ENCODE peak calls at places on chromosomes 1 and 21, in eight cellular contexts. C is psoas muscle; O is tibial artery; V is pancreas; N is CD8-positive, alpha-beta T cell; M is PC-3; A is epithelial cell of esophagus; D is H9. Q is an unnamed sample.

GRCh38 chr1:153697873-153698647 is 19.6 kb downstream of the NPR1 start:
- DNase-seq in C (peak; percentile 72), O (peak; percentile 91), V (peak; percentile 16), N (no peak), M (no peak), A (no peak), D (peak; percentile 56), Q (no peak)

GRCh38 chr1:61851849-61852692 is 109.8 kb downstream of the PATJ start:
- DNase-seq in C (no peak), O (no peak), V (no peak), N (peak; percentile 17), M (peak; percentile 79), A (peak; percentile 64), D (no peak), Q (peak; percentile 74)

GRCh38 chr1:63255153-63255552 is 67.2 kb upstream of the FOXD3 start:
- DNase-seq in C (no peak), O (no peak), V (no peak), N (no peak), M (no peak), A (peak; percentile 38), D (no peak), Q (peak; percentile 79)

GRCh38 chr1:6233376-6233775 is 2.4 kb downstream of the ICMT start:
- DNase-seq in C (no peak), O (no peak), V (no peak), N (no peak), M (peak; percentile 58), A (no peak), D (no peak), Q (no peak)

GRCh38 chr1:200979574-200980451 is 43.7 kb downstream of the KIF21B start:
- DNase-seq in C (no peak), O (no peak), V (no peak), N (peak; percentile 74), M (peak; percentile 87), A (peak; percentile 30), D (peak; percentile 80), Q (peak; percentile 75)

GRCh38 chr1:180255538-180256352 is 25.7 kb downstream of the LHX4 start:
- DNase-seq in C (peak; percentile 28), O (peak; percentile 51), V (no peak), N (no peak), M (no peak), A (no peak), D (no peak), Q (no peak)

GRCh38 chr1:3459051-3459908 is 4.8 kb downstream of the ARHGEF16 start:
- DNase-seq in C (peak; percentile 29), O (no peak), V (no peak), N (no peak), M (no peak), A (no peak), D (no peak), Q (no peak)

GRCh38 chr1:96361251-96361856 is 360.2 kb upstream of the PTBP2 start:
- DNase-seq in C (no peak), O (no peak), V (no peak), N (no peak), M (no peak), A (no peak), D (no peak), Q (no peak)

GRCh38 chr21:38506606-38507331 is 8.5 kb upstream of the ERG start:
- DNase-seq in C (no peak), O (no peak), V (no peak), N (no peak), M (no peak), A (no peak), D (no peak), Q (no peak)

GRCh38 chr1:150973826-150974579 is 632 bp downstream of the CERS2 start:
- DNase-seq in C (peak; percentile 67), O (peak; percentile 74), V (peak; percentile 49), N (peak; percentile 34), M (peak; percentile 54), A (peak; percentile 63), D (peak; percentile 41), Q (peak; percentile 48)

GRCh38 chr1:8428441-8428840 is 110.5 kb downstream of the SLC45A1 start:
- DNase-seq in C (no peak), O (no peak), V (no peak), N (no peak), M (no peak), A (no peak), D (no peak), Q (no peak)

GRCh38 chr1:8430476-8430875 is 112.6 kb downstream of the SLC45A1 start:
- DNase-seq in C (no peak), O (no peak), V (no peak), N (no peak), M (no peak), A (no peak), D (no peak), Q (no peak)

GRCh38 chr1:8431779-8432178 is 113.9 kb downstream of the SLC45A1 start:
- DNase-seq in C (no peak), O (no peak), V (no peak), N (no peak), M (no peak), A (no peak), D (no peak), Q (no peak)

GRCh38 chr1:8429549-8430105 is 111.7 kb downstream of the SLC45A1 start:
- DNase-seq in C (no peak), O (no peak), V (no peak), N (no peak), M (no peak), A (no peak), D (no peak), Q (no peak)

GRCh38 chr1:8431028-8431427 is 113.1 kb downstream of the SLC45A1 start:
- DNase-seq in C (no peak), O (no peak), V (no peak), N (peak; percentile 39), M (no peak), A (no peak), D (no peak), Q (no peak)
- TF ChIP-seq CTCF in C (no peak), O (no peak), V (no peak), N (peak; percentile 45), M (no peak), A (no peak), D (peak; percentile 43), Q (no peak)

GRCh38 chr1:32611859-32612188 is 38.5 kb downstream of the ZBTB8OS start:
- DNase-seq in C (no peak), O (no peak), V (no peak), N (no peak), M (no peak), A (no peak), D (no peak), Q (no peak)

GRCh38 chr1:32613472-32613871 is 36.9 kb downstream of the ZBTB8OS start:
- DNase-seq in C (no peak), O (no peak), V (no peak), N (no peak), M (no peak), A (no peak), D (no peak), Q (no peak)

GRCh38 chr1:32609180-32609579 is 41.2 kb downstream of the ZBTB8OS start:
- DNase-seq in C (no peak), O (no peak), V (no peak), N (no peak), M (no peak), A (no peak), D (no peak), Q (no peak)

GRCh38 chr1:32606972-32607371 is 43.4 kb downstream of the ZBTB8OS start:
- DNase-seq in C (no peak), O (no peak), V (no peak), N (no peak), M (no peak), A (no peak), D (no peak), Q (no peak)

DNA sequence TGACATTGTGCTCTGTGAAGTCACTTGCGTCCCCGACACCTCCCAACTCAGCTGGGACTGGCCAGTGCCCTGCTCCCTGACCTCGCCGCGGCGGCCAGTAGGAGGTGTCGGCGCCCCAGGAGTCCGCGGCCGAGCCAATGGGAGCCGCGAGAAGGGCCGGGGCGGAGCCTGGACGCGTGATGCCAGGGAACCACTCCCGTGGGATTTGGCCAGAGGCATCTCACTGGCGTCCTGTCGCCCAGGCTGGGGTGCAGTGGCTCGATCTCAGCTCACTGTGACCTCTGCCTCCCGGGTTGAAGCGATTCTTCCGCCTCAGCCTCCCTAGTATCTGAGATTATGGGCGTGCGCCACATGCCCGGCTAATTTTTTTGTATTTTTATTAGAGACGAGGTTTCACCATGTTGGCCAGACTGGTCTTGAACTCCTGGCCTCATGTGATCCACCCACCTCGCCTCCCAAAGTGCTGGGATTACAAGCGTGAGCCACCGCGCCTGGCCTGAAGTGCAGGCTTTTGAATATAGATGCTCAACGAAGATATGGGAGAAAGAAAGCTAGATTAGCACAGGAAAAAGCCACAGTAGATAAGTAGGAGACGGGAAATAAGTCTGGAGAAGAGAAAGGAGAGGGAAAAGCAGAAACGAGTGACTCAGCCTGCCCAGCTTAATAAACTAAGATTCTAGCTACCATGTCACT is 38.0 kb downstream of the ZBTB8OS start:
- DNase-seq in C (peak; percentile 95), O (peak; percentile 90), V (peak; percentile 89), N (peak; percentile 36), M (peak; percentile 87), A (peak; percentile 75), D (peak; percentile 95), Q (peak; percentile 88)
- TF ChIP-seq CTCF in C (peak; percentile 17), O (no peak), V (peak; percentile 22), N (no peak), M (peak; percentile 29), A (peak; percentile 33), D (no peak), Q (peak; percentile 2)

GRCh38 chr1:155513300-155513926 is 49.2 kb downstream of the ASH1L start:
- DNase-seq in C (no peak), O (no peak), V (no peak), N (no peak), M (peak; percentile 33), A (peak; percentile 20), D (no peak), Q (peak; percentile 35)
- TF ChIP-seq CTCF in C (no peak), O (no peak), V (no peak), N (no peak), M (no peak), A (no peak), D (no peak), Q (no peak)

DNA sequence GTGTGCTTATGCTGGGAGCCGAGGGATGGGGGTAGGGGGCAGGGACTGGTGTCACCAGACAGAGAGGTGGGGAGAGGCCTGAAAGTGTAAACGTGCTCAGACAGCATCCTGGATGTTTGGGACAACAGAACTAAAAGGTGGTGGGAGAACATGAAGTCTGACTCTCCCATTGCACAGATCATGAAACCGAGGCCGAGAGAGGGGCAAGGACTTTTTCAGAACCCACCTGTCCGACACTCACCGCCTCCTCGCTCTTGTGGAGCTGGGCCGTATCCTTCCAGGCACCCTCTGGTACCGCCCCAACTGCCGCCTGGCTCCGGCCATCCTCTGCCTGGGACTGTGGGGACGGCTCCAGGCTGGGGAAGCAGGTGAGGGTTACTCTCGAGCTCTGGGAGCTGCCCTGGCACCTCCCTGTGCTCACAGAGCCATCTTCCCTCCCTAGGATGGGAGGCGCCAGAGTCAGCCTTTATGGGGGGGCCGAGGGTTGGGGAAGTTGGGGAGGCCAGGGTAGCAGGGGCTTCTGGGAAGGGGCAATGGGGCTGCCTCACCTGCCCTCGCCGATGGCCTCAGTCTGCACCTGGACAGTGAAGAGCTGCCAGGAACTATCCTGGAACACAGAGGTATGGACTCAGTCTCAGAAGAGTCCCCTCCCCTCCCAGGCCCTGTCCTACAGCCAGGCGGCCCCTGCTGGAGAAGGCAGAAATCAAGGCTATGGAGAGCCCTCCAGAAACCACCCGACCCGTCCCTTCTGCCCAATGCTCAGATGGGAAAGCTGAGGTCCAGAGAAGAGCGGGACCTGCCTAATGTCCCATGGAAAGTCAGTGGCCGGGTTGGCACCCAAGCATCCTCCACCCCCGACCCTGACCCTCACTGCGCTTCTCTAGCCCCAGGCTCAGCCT is 7.0 kb downstream of the ATP13A2 start:
- DNase-seq in C (peak; percentile 49), O (no peak), V (no peak), N (no peak), M (no peak), A (no peak), D (peak; percentile 37), Q (no peak)
- TF ChIP-seq CTCF in C (no peak), O (no peak), V (no peak), N (no peak), M (peak; percentile 39), A (no peak), D (peak; percentile 32), Q (no peak)

Q was measured in MCF 10A.